ENCODE peak calls at places on chromosomes 6 and 20, in ten cellular contexts. S, H, X, R, U, Z, G, D, N and Q are unnamed samples.

GRCh38 chr20:60695223-60695622 is 556.8 kb upstream of the CDH4 start:
- DNase-seq in S (no peak), H (peak), X (peak), R (peak), U (no peak), Z (no peak), G (no peak), D (no peak), N (no peak), Q (no peak)

GRCh38 chr6:112946051-112946450 is 598.9 kb downstream of the RFPL4B start:
- DNase-seq in S (no peak), H (no peak), X (peak), R (no peak), U (no peak), Z (no peak), G (no peak), D (no peak), N (no peak), Q (no peak)

GRCh38 chr6:144955853-144956252 is 670.7 kb downstream of the UTRN start:
- DNase-seq in S (no peak), H (peak), X (no peak), R (no peak), U (no peak), Z (no peak), G (no peak), D (no peak), N (no peak), Q (no peak)

GRCh38 chr20:5170341-5170740 is 43.5 kb downstream of the CDS2 start:
- DNase-seq in S (no peak), H (no peak), X (no peak), R (no peak), U (no peak), Z (no peak), G (no peak), D (no peak), N (no peak), Q (no peak)

GRCh38 chr20:24971702-24972101 is 20.8 kb downstream of the APMAP start:
- DNase-seq in S (no peak), H (no peak), X (no peak), R (no peak), U (no peak), Z (no peak), G (no peak), D (no peak), N (no peak), Q (no peak)

GRCh38 chr6:111750753-111751684 is 122.2 kb downstream of the FYN start:
- DNase-seq in S (no peak), H (peak), X (no peak), R (no peak), U (peak), Z (no peak), G (peak), D (no peak), N (no peak), Q (no peak)

GRCh38 chr6:28982476-28983266 is 22.4 kb downstream of the ZNF311 start:
- DNase-seq in S (no peak), H (peak), X (peak), R (peak), U (peak), Z (no peak), G (peak), D (peak), N (no peak), Q (peak)

GRCh38 chr6:108119212-108120141 is 44.9 kb upstream of the OSTM1 start:
- DNase-seq in S (no peak), H (peak), X (no peak), R (no peak), U (no peak), Z (no peak), G (no peak), D (no peak), N (no peak), Q (no peak)

GRCh38 chr6:163538331-163538730 is 123.8 kb downstream of the QKI start:
- DNase-seq in S (no peak), H (peak), X (no peak), R (no peak), U (no peak), Z (no peak), G (no peak), D (no peak), N (no peak), Q (no peak)

GRCh38 chr6:32069460-32069859 is 31.2 kb downstream of the CYP21A2 start:
- DNase-seq in S (no peak), H (no peak), X (no peak), R (no peak), U (no peak), Z (no peak), G (no peak), D (no peak), N (no peak), Q (no peak)

GRCh38 chr6:33080127-33081089 is 4.6 kb downstream of the HLA-DPB1 start:
- DNase-seq in S (peak), H (peak), X (peak), R (peak), U (no peak), Z (peak), G (no peak), D (peak), N (no peak), Q (no peak)

GRCh38 chr20:49699200-49699992 is 14.3 kb downstream of the B4GALT5 start:
- DNase-seq in S (no peak), H (no peak), X (peak), R (no peak), U (no peak), Z (no peak), G (no peak), D (no peak), N (no peak), Q (no peak)
- H3K4me3 ChIP-seq in S (no peak), H (no peak), X (no peak), R (no peak), U (no peak), Z (no peak), G (no peak), D (no peak), N (no peak), Q (no peak)

DNA sequence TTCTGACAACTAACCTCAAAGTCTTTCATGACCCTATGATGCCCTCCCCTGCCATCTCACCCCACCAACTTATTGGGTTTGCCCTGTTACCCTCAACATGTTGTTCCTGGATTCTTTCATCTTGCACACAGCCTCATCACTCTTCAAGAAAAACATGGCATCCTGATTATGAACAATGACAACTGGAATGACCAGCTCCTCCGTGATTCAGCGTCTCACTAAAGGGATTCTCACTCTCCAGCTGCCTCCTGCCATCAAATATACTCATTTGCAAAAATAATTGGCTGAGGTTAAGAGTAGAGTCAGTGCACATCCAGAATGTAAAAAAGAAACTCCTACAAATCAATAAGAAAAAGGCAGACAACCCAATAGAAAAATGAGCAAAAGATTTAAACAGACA is 59.7 kb upstream of the MDGA1 start:
- DNase-seq in S (no peak), H (no peak), X (no peak), R (no peak), U (no peak), Z (no peak), G (no peak), D (no peak), N (no peak), Q (no peak)
- H3K27ac ChIP-seq in S (no peak), H (no peak), X (no peak), R (no peak), U (no peak), Z (no peak), G (no peak), D (no peak), N (no peak), Q (no peak)

GRCh38 chr6:1806935-1807334 is 197.2 kb downstream of the FOXC1 start:
- DNase-seq in S (no peak), H (no peak), X (no peak), R (no peak), U (no peak), Z (no peak), G (no peak), D (no peak), N (no peak), Q (no peak)

GRCh38 chr6:1798965-1799325 is 189.2 kb downstream of the FOXC1 start:
- DNase-seq in S (no peak), H (no peak), X (no peak), R (no peak), U (no peak), Z (no peak), G (no peak), D (no peak), N (no peak), Q (no peak)

GRCh38 chr6:1801401-1801800 is 191.7 kb downstream of the FOXC1 start:
- DNase-seq in S (no peak), H (no peak), X (no peak), R (no peak), U (no peak), Z (no peak), G (no peak), D (no peak), N (no peak), Q (no peak)

GRCh38 chr6:1798303-1798964 is 188.7 kb downstream of the FOXC1 start:
- DNase-seq in S (no peak), H (no peak), X (no peak), R (no peak), U (no peak), Z (no peak), G (no peak), D (no peak), N (no peak), Q (no peak)

DNA sequence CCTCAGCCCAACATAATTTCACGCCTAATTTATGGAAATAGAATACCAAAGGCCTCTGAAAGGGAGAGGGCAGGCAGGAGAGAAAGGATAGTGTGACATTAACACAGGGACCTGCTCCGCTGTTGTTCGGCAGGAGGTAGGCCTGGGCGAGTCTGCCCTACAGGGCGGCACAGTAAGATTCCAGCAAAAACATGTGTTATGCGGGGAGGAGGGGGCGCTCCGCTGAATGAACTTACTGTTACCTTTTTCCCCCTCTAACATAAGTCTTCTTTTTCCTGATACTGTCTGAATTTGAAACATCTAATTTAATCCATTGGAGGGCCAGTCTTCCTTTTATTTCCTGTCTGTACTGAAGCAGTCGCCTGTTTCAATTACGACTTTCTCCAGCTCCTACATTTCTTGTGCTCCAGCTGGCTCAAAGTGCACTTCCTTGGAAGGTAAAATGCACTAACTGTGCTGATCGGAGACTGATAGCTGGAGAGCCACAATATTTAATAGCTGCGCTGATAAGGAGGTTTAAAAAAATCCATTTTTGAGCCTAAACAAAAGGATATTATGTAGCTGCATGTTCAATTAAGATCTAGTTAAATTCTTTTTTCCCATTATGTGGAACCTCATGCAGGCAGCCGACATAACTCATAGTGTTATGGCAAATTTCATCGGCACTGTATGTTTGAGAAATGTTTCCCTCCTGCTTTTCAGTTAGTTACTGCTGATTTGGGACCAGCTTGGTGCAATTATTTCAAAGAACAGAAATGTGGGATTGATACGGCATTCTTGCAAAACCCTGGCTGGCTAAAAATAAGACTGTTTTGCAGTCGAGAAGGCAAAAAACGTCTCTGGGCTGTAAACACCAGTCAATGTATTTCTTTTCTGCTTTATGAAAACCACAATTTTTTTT is 193.0 kb downstream of the FOXC1 start:
- DNase-seq in S (no peak), H (no peak), X (no peak), R (no peak), U (no peak), Z (no peak), G (no peak), D (no peak), N (no peak), Q (no peak)
- H3K4me3 ChIP-seq in S (no peak), H (no peak), X (no peak), R (no peak), U (no peak), Z (no peak), G (no peak), D (peak), N (no peak), Q (peak)

DNA sequence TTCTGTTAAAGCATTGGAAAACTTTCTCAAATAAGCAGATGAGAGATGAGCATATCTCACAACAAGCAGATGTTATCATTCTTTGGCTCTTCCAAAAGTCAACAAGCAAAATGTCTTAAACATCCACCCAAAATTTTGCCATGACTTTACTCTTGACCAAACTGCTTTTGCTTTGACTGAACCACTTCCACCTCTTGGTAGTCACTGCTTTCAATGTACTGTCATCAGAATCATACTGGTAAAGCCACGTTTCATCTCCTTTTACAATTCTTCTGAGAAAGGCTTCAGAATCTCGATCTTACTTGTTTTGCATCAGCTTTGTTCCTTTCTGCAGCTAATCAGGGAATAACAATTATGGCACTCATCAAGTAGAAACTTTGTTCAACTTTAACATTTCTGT is 498.5 kb upstream of the GJE1 start:
- DNase-seq in S (no peak), H (no peak), X (no peak), R (no peak), U (no peak), Z (no peak), G (no peak), D (no peak), N (no peak), Q (no peak)
- H3K27ac ChIP-seq in S (no peak), H (no peak), X (no peak), R (no peak), U (no peak), Z (no peak), G (no peak), D (no peak), N (no peak), Q (no peak)

GRCh38 chr6:17392978-17393334 is 439 bp upstream of the CAP2 start:
- DNase-seq in S (no peak), H (no peak), X (peak), R (no peak), U (no peak), Z (no peak), G (no peak), D (no peak), N (no peak), Q (no peak)
- H3K4me3 ChIP-seq in S (peak), H (peak), X (peak), R (no peak), U (peak), Z (peak), G (no peak), D (peak), N (peak), Q (peak)

GRCh38 chr6:8082954-8083858 is 19.0 kb upstream of the BLOC1S5 start:
- DNase-seq in S (no peak), H (peak), X (peak), R (peak), U (no peak), Z (no peak), G (no peak), D (no peak), N (peak), Q (no peak)
- H3K27ac ChIP-seq in S (peak), H (no peak), X (peak), R (peak), U (no peak), Z (no peak), G (no peak), D (peak), N (peak), Q (no peak)

DNA sequence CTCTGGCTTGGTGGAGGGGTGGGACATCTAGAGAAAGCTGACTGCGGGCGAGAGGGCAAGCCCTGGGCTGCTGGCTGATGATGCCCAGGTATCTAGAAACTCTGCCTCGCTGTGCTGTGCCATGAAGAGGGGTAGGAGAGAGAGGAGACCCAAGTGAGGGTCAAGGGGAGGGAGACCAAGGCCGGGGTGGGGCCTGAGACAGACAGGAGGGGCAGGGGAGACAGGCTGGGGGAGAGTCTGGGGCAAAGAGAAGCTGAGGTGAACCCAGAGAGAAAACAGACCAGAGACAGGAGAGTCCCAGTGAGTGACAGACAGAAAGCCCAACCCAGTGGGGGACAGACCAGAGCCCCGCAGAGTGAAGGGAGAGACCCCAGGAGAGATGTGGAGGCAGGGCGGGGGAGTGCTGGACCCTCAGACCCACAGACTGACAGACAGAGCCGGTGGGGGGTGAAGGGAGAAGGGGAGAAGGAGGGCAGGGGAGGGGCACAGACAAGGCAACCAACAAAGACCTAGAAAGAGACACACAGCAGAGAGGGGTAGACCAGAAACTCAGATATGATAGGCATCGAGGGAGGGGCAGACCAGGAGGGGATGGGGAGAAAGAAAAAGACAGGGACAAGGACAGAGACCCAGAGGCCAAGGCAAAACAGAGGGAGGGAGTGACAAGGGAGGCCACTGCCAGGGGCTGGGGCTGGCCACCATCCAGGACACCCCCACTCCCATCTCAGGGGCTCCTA is 5.9 kb downstream of the TEAD3 start:
- DNase-seq in S (no peak), H (no peak), X (no peak), R (no peak), U (no peak), Z (no peak), G (no peak), D (no peak), N (no peak), Q (no peak)
- H3K4me3 ChIP-seq in S (no peak), H (no peak), X (no peak), R (no peak), U (no peak), Z (no peak), G (no peak), D (peak), N (no peak), Q (no peak)

GRCh38 chr6:147961473-147962141 is 381.0 kb upstream of the SASH1 start:
- DNase-seq in S (no peak), H (no peak), X (no peak), R (no peak), U (no peak), Z (no peak), G (no peak), D (no peak), N (no peak), Q (no peak)
- H3K27ac ChIP-seq in S (no peak), H (no peak), X (no peak), R (no peak), U (no peak), Z (no peak), G (no peak), D (no peak), N (no peak), Q (no peak)

GRCh38 chr20:34368547-34368946 is 5.5 kb downstream of the ITCH start:
- DNase-seq in S (no peak), H (peak), X (no peak), R (no peak), U (no peak), Z (no peak), G (no peak), D (no peak), N (no peak), Q (no peak)
- H3K4me3 ChIP-seq in S (no peak), H (no peak), X (no peak), R (no peak), U (no peak), Z (no peak), G (no peak), D (no peak), N (no peak), Q (no peak)

GRCh38 chr6:74867286-74867685 is 338.6 kb downstream of the COL12A1 start:
- DNase-seq in S (no peak), H (no peak), X (no peak), R (no peak), U (no peak), Z (no peak), G (no peak), D (no peak), N (no peak), Q (no peak)

GRCh38 chr6:74871757-74872156 is 334.1 kb downstream of the COL12A1 start:
- DNase-seq in S (no peak), H (no peak), X (no peak), R (no peak), U (no peak), Z (no peak), G (no peak), D (no peak), N (no peak), Q (no peak)

GRCh38 chr6:74870403-74870802 is 335.4 kb downstream of the COL12A1 start:
- DNase-seq in S (no peak), H (peak), X (no peak), R (no peak), U (no peak), Z (no peak), G (no peak), D (no peak), N (peak), Q (no peak)

GRCh38 chr6:74873911-74874310 is 331.9 kb downstream of the COL12A1 start:
- DNase-seq in S (no peak), H (no peak), X (no peak), R (no peak), U (no peak), Z (no peak), G (no peak), D (no peak), N (no peak), Q (no peak)

GRCh38 chr6:74872754-74873446 is 333.0 kb downstream of the COL12A1 start:
- DNase-seq in S (no peak), H (no peak), X (no peak), R (no peak), U (no peak), Z (no peak), G (no peak), D (no peak), N (no peak), Q (no peak)
- H3K27ac ChIP-seq in S (no peak), H (no peak), X (no peak), R (no peak), U (no peak), Z (no peak), G (no peak), D (no peak), N (no peak), Q (no peak)